ENCODE peak calls at places on chromosomes 12 and 14, in four cellular contexts. D is effector memory CD4-positive, alpha-beta T cell; B is tibial artery; T is endothelial cell of umbilical vein. V is an unnamed sample.
A peak's percentile ranks its signal among the peaks of the same experiment; 100 is the strongest.

GRCh38 chr12:120538281-120539156 is 4.4 kb downstream of the RNF10 start:
- DNase-seq in T (peak; percentile 90), B (peak; percentile 57), D (no peak), V (peak; percentile 60)

GRCh38 chr14:102319351-102320032 is at the start of gene ZNF839:
- DNase-seq in T (peak; percentile 81), B (peak; percentile 92), D (peak; percentile 90), V (peak; percentile 94)

GRCh38 chr12:47035459-47035858 is 44.0 kb upstream of the PCED1B start:
- DNase-seq in T (no peak), B (no peak), D (no peak), V (no peak)

GRCh38 chr14:92475451-92476187 is 38.0 kb upstream of the RIN3 start:
- DNase-seq in D (no peak), T (peak; percentile 52), B (peak; percentile 78), V (no peak)

GRCh38 chr12:122849352-122850047 is 14.2 kb downstream of the HIP1R start:
- DNase-seq in B (no peak), D (no peak), T (no peak), V (no peak)

GRCh38 chr14:34098045-34098984 is 147.4 kb upstream of the EGLN3 start:
- DNase-seq in D (no peak), B (peak; percentile 30), T (peak; percentile 43), V (no peak)

GRCh38 chr14:100864206-100864605 is 38.3 kb downstream of the MEG3 start:
- DNase-seq in T (no peak), B (no peak), D (no peak), V (peak; percentile 22)

GRCh38 chr14:72603639-72604038 is 290.3 kb downstream of the DPF3 start:
- DNase-seq in D (no peak), T (no peak), B (no peak), V (no peak)

GRCh38 chr14:23575086-23575485 is 3.5 kb downstream of the JPH4 start:
- DNase-seq in B (no peak), T (no peak), D (no peak), V (no peak)

GRCh38 chr12:93041416-93041815 is 112.3 kb upstream of the EEA1 start:
- DNase-seq in D (no peak), B (no peak), T (no peak), V (no peak)

GRCh38 chr14:80584638-80585505 is 356.7 kb downstream of the CEP128 start:
- DNase-seq in D (no peak), T (peak; percentile 49), B (no peak), V (no peak)

GRCh38 chr12:5588231-5588995 is 156.5 kb downstream of the NTF3 start:
- DNase-seq in D (no peak), T (no peak), B (peak; percentile 54), V (no peak)

GRCh38 chr14:46840971-46841729 is 189.6 kb upstream of the RPL10L start:
- DNase-seq in T (no peak), D (no peak), B (no peak), V (no peak)

GRCh38 chr12:52521175-52521574 is 981 bp upstream of the KRT5 start:
- DNase-seq in T (no peak), D (no peak), B (no peak), V (no peak)

GRCh38 chr12:52519826-52520662 is at the start of gene KRT5:
- DNase-seq in T (no peak), D (no peak), B (no peak), V (no peak)

GRCh38 chr12:52517888-52518287 is 2.3 kb downstream of the KRT5 start:
- DNase-seq in D (no peak), B (no peak), T (no peak), V (no peak)

GRCh38 chr12:52517005-52517835 is 3.0 kb downstream of the KRT5 start:
- DNase-seq in B (no peak), T (no peak), D (no peak), V (no peak)

GRCh38 chr12:52518574-52519469 is 1.4 kb downstream of the KRT5 start:
- DNase-seq in B (no peak), D (no peak), T (no peak), V (no peak)
- H3K4me3 ChIP-seq in B (no peak overlapping the region), D (no peak overlapping the region), T (no peak overlapping the region), V (no peak overlapping the region)

DNA sequence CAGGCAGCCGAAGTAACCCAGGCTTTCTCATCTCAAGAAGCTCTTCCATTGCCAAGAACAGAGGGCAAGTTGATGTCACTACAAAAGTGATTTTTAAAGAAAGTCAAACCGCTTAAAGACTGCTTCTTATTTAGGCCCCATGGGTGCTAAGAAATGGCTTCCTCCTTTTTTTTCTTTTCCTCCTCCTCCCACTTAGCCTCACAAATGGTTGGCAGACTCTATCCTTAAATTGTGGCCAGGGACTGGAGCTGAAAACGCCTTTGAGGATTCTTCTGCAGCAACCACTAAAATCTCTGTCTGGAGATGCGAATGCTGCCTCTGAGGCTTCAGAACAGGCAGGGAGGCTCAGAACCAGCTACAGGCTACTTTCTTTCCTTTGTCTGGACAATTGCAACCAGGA is 50.1 kb downstream of the MAP1LC3B2 start:
- DNase-seq in D (no peak), B (no peak), T (no peak), V (no peak)
- H3K27ac ChIP-seq in D (no peak overlapping the region), B (no peak overlapping the region), T (no peak overlapping the region), V (no peak overlapping the region)

DNA sequence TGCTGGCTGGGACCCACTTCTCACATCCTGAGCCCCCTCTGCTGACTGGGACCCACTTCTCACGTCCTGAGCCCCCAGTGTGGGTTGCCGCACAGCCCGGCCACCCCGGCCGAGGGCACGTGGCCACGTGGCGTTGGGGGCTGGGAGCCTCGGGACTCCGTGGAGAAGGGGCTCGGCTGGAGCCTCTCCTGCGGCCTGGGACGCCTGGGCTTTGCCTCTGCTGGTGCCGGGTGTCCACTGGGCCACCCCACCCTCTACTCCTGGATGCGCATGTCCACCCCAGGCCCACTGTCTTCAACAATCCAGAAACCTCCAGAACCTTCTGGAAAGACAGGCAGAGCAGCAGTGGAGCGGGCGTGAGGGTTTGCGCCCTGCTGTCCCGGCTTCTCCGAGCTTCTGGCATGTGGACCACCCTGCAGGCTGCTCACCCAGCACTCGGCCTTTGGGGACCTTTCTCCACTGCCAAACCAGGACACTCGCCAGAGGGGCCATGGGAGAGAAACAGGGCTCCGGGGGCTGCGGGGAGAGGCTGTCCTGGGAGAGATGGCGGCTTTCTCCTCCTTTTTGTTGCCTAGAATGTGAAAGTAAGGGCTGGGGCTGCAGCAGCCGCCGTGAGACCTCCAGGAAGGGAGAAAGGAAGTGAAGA is 29.9 kb downstream of the NOC4L start:
- DNase-seq in B (no peak), D (no peak), T (no peak), V (no peak)
- H3K4me1 ChIP-seq in B (no peaks in the 10 kb centered on the region), D (peaks cover 27% of the 10 kb centered on the region), T (no peaks in the 10 kb centered on the region), V (peaks cover 4% of the 10 kb centered on the region)

GRCh38 chr12:64220046-64220445 is 2.0 kb downstream of the KICS2 start:
- DNase-seq in D (no peak), B (no peak), T (no peak), V (no peak)
- H3K4me3 ChIP-seq in D (no peak overlapping the region), B (no peak overlapping the region), T (no peak overlapping the region), V (no peak overlapping the region)

GRCh38 chr14:90332271-90332584 is 487 bp upstream of the NRDE2 start:
- DNase-seq in T (no peak), B (no peak), D (no peak), V (no peak)
- H3K27ac ChIP-seq in T (peak overlapping the region; percentile 52), B (peak overlapping the region; percentile 84), D (peak overlapping the region; percentile 71), V (peak overlapping the region; percentile 78)

DNA sequence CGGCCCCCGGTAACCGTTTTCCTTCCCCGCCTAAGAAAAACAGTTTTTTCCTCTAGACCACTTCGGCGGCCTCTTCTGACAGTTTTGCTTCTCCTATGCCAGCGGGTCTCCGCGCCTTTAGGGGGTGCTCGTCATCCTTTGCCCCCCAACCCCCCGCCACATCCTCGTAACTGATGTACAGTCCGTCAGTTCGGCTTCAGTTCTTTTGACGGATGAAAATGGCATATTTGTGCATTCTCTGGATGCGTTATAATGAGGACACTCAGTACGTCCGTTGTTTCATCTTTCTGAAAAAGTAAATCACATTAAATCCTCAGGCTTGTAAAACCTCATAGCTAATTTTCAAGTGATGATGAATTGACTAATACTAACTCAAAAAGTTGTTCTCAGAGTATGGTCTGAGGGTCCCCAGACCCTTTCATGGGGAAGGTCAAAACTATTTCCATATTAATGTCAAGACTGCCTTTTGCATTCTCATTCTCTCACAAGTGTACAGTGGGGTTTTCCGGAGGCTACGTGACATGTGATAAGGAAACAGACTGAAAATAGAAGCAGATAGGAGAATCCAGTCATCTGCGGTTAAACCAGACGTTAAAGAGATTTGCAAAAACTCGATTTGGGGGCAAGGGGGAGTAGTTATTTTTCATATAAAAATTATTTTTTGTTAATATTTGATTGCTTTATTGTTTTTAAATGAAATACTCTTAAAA is 829 bp upstream of the NAP1L1 start:
- DNase-seq in D (peak; percentile 42), B (no peak), T (peak; percentile 67), V (no peak)
- H3K4me1 ChIP-seq in D (peaks cover 16% of the 10 kb centered on the region), B (peaks cover 7% of the 10 kb centered on the region), T (peaks cover 37% of the 10 kb centered on the region), V (peaks cover 16% of the 10 kb centered on the region)

DNA sequence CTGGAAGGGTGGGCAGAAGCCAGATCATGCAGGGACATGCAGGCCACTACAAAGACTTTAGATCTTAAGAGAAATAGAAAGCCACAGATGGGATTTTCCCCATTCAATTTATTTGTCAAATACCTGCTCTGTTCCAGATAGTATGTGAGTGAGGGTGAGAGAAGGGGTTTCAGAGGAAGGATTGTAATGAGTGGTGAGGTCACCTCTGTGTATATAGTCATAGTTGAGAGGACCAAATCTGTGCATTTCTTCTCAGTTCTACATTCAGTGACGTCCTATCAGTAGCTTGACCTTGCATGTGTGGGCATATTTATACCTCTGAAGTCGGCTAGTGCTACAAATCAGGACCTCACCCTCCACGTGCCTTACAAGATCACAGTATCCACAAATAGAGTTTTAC is 31.2 kb upstream of the RBM19 start:
- DNase-seq in T (no peak), D (no peak), B (no peak), V (no peak)
- H3K4me3 ChIP-seq in T (no peak overlapping the region), D (no peak overlapping the region), B (no peak overlapping the region), V (no peak overlapping the region)

V was measured in left lung.